ENCODE peak calls at places on chromosome 15, in four cellular contexts. J is upper lobe of left lung, L is K562, G is breast epithelium. K is an unnamed sample.
A peak's percentile ranks its signal among the peaks of the same experiment; 100 is the strongest.

GRCh38 chr15:90915808-90916440 is 12.8 kb downstream of the MAN2A2 start:
- DNase-seq in J (peak; percentile 89), L (peak; percentile 66), G (no peak), K (peak; percentile 97)

GRCh38 chr15:69498987-69499386 is 46.4 kb downstream of the RPLP1 start:
- DNase-seq in J (no peak), G (no peak), L (no peak), K (no peak)

GRCh38 chr15:56150204-56150603 is 93.5 kb downstream of the RFX7 start:
- DNase-seq in G (no peak), J (no peak), L (no peak), K (no peak)

GRCh38 chr15:84826369-84826823 is 9.2 kb downstream of the ALPK3 start:
- DNase-seq in G (no peak), L (peak; percentile 66), J (peak; percentile 52), K (peak; percentile 29)

GRCh38 chr15:65184305-65184943 is 718 bp downstream of the CLPX start:
- DNase-seq in J (peak; percentile 78), L (peak; percentile 59), G (peak; percentile 49), K (no peak)

GRCh38 chr15:69290346-69291164 is 8.2 kb upstream of the PAQR5 start:
- DNase-seq in G (no peak), L (no peak), J (peak; percentile 85), K (no peak)

GRCh38 chr15:62782100-62782791 is 260.3 kb upstream of the TPM1 start:
- DNase-seq in J (peak; percentile 67), L (peak; percentile 48), G (peak; percentile 93), K (peak; percentile 43)

GRCh38 chr15:29400701-29401100 is 131.1 kb upstream of the NSMCE3 start:
- DNase-seq in J (no peak), L (no peak), G (no peak), K (no peak)

GRCh38 chr15:42409011-42409410 is 49.7 kb downstream of the CAPN3 start:
- DNase-seq in J (no peak), L (no peak), G (no peak), K (no peak)

GRCh38 chr15:80436511-80437307 is 32.5 kb downstream of the ARNT2 start:
- DNase-seq in G (no peak), L (no peak), J (no peak), K (no peak)

GRCh38 chr15:65085990-65086679 is 9.6 kb downstream of the KBTBD13 start:
- DNase-seq in J (no peak), L (peak; percentile 58), G (peak; percentile 53), K (no peak)

GRCh38 chr15:29774900-29775299 is 47.4 kb downstream of the TJP1 start:
- DNase-seq in G (no peak), L (no peak), J (no peak), K (no peak)

GRCh38 chr15:62067448-62068044 is 769 bp downstream of the C2CD4A start:
- DNase-seq in G (no peak), J (peak; percentile 22), L (no peak), K (no peak)

GRCh38 chr15:81491414-81492101 is 117.5 kb upstream of the TMC3 start:
- DNase-seq in L (no peak), G (no peak), J (no peak), K (no peak)

GRCh38 chr15:88255496-88256171 is 905 bp downstream of the NTRK3 start:
- DNase-seq in G (peak; percentile 48), J (peak; percentile 26), L (no peak), K (no peak)

GRCh38 chr15:88636654-88637053 is 2.2 kb upstream of the ISG20 start:
- DNase-seq in J (no peak), G (no peak), L (no peak), K (no peak)

GRCh38 chr15:73927003-73927475 is 777 bp downstream of the LOXL1 start:
- DNase-seq in J (peak; percentile 72), L (peak; percentile 23), G (no peak), K (no peak)

GRCh38 chr15:34047893-34048775 is 9.1 kb upstream of the AVEN start:
- DNase-seq in G (no peak), L (no peak), J (no peak), K (no peak)

GRCh38 chr15:74983725-74984231 is 11.6 kb upstream of the SCAMP5 start:
- DNase-seq in L (no peak), G (no peak), J (no peak), K (no peak)

GRCh38 chr15:79601376-79601775 is 169.2 kb downstream of the MINAR1 start:
- DNase-seq in L (no peak), G (no peak), J (no peak), K (no peak)

GRCh38 chr15:50218691-50219090 is 36.7 kb downstream of the SLC27A2 start:
- DNase-seq in L (no peak), G (no peak), J (no peak), K (no peak)

GRCh38 chr15:71105444-71105843 is 9.8 kb upstream of the THSD4 start:
- DNase-seq in J (no peak), L (no peak), G (no peak), K (no peak)

GRCh38 chr15:70447927-70448698 is 315.2 kb downstream of the UACA start:
- DNase-seq in L (peak; percentile 81), G (no peak), J (peak; percentile 28), K (peak; percentile 94)

GRCh38 chr15:70120109-70120508 is 22.4 kb upstream of the TLE3 start:
- DNase-seq in L (no peak), G (no peak), J (no peak), K (no peak)

GRCh38 chr15:52114656-52115055 is 2.1 kb upstream of the BCL2L10 start:
- DNase-seq in G (no peak), J (no peak), L (no peak), K (no peak)

GRCh38 chr15:69643476-69643875 is 190.9 kb downstream of the RPLP1 start:
- DNase-seq in L (no peak), J (no peak), G (no peak), K (no peak)

GRCh38 chr15:77901921-77902750 is 175.4 kb downstream of the TBC1D2B start:
- DNase-seq in G (no peak), L (peak; percentile 24), J (no peak), K (no peak)

GRCh38 chr15:63284379-63284778 is 7.0 kb downstream of the APH1B start:
- DNase-seq in L (no peak), J (no peak), G (no peak), K (no peak)

GRCh38 chr15:62063851-62064635 is 2.7 kb upstream of the C2CD4A start:
- DNase-seq in L (no peak), J (peak; percentile 39), G (no peak), K (no peak)

GRCh38 chr15:65307978-65308377 is 3.5 kb downstream of the RNU5B-1 start:
- DNase-seq in L (no peak), J (no peak), G (no peak), K (no peak)

GRCh38 chr15:80563372-80563997 is 131.6 kb upstream of the ABHD17C start:
- DNase-seq in J (no peak), L (no peak), G (no peak), K (no peak)

GRCh38 chr15:90178468-90179435 is 22.4 kb upstream of the SEMA4B start:
- DNase-seq in G (no peak), L (no peak), J (no peak), K (no peak)

GRCh38 chr15:34360298-34360697 is 6.7 kb downstream of the LPCAT4 start:
- DNase-seq in J (no peak), G (no peak), L (no peak), K (no peak)

GRCh38 chr15:98898122-98898521 is 109.5 kb downstream of the PGPEP1L start:
- DNase-seq in G (no peak), J (no peak), L (no peak), K (no peak)
- TF ChIP-seq POLR2AphosphoS5 in G (no peak), J (no peak), L (no peak), K (no peak)

GRCh38 chr15:46766021-46766420 is 951.3 kb upstream of the SEMA6D start:
- DNase-seq in L (no peak), G (no peak), J (no peak), K (no peak)

GRCh38 chr15:46773016-46773415 is 944.3 kb upstream of the SEMA6D start:
- DNase-seq in G (no peak), J (no peak), L (no peak), K (no peak)

GRCh38 chr15:46768287-46768686 is 949.0 kb upstream of the SEMA6D start:
- DNase-seq in J (no peak), G (no peak), L (no peak), K (no peak)
- H3K27ac ChIP-seq in J (no peak overlapping the region), G (no peak overlapping the region), L (no peak overlapping the region), K (no peak overlapping the region)

GRCh38 chr15:40582726-40583246 is 11.3 kb upstream of the KNL1 start:
- DNase-seq in G (peak; percentile 27), J (peak; percentile 32), L (peak; percentile 32), K (peak; percentile 49)
- TF ChIP-seq POLR2AphosphoS5 in G (no peak), J (no peak), L (no peak), K (no peak)

DNA sequence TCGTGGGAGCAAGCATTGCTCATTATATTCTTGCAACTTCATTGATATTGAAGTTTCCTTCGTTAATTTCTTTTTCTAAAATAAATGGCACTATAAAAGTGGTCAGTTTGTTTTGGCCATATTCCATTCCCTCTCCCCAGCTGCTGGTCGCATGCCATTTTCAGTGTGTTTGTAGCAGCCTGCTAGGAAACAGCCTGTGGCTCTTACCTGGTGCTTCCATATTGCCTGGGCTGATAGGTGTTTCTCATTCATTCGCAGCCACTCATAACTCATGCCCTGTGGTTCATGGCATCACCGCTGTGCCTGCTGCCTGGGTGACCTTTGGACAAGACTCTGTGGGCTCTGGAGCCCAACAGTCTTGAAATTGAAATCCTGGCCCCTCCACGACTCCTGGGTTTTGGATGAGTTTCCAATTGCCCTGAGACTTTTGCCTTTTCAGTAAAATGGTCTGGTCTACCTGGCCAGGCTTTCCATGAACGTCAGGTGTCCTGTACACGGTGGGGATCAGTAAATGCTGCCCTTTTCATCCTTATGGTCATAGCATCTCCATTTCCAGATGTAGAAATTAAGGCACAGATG is 69.3 kb downstream of the SLCO3A1 start:
- DNase-seq in L (no peak), J (no peak), G (no peak), K (no peak)
- H3K27ac ChIP-seq in L (no peak overlapping the region), J (no peak overlapping the region), G (peak overlapping the region; percentile 61), K (no peak overlapping the region)

GRCh38 chr15:67105065-67105951 is 39.9 kb downstream of the SMAD3 start:
- DNase-seq in L (no peak), G (peak; percentile 67), J (no peak), K (no peak)
- TF ChIP-seq POLR2AphosphoS5 in L (no peak), G (peak; percentile 70), J (peak; percentile 55), K (no peak)